ENCODE peak calls at places on chromosomes 13 and 19, in four cellular contexts. X is HepG2, H is HCT116, D is H1. S is an unnamed sample.

GRCh38 chr13:30193279-30194234 is 113.8 kb downstream of the KATNAL1 start:
- DNase-seq in X (no peak), H (no peak), D (no peak), S (no peak)

GRCh38 chr19:40508739-40509260 is 42.0 kb downstream of the SPTBN4 start:
- DNase-seq in X (no peak), H (no peak), D (no peak), S (no peak)

GRCh38 chr13:52921194-52921593 is 72.8 kb upstream of the PCDH8 start:
- DNase-seq in X (no peak), H (no peak), D (no peak), S (no peak)

GRCh38 chr19:35757231-35757748 is 461 bp upstream of the HSPB6 start:
- DNase-seq in X (peak; percentile 24), H (no peak), D (no peak), S (peak; percentile 48)

GRCh38 chr13:110683203-110683883 is 22.6 kb downstream of the CARS2 start:
- DNase-seq in X (peak; percentile 52), H (peak; percentile 8), D (no peak), S (no peak)

GRCh38 chr19:4345656-4346383 is 2.5 kb downstream of the MPND start:
- DNase-seq in X (no peak), H (no peak), D (no peak), S (no peak)

GRCh38 chr13:30033681-30034447 is 183.4 kb upstream of the UBL3 start:
- DNase-seq in X (no peak), H (no peak), D (no peak), S (no peak)

GRCh38 chr19:28213476-28214082 is 999.4 kb downstream of the UQCRFS1 start:
- DNase-seq in X (no peak), H (no peak), D (no peak), S (peak; percentile 22)

GRCh38 chr19:15623711-15624318 is 8.8 kb downstream of the CYP4F8 start:
- DNase-seq in X (no peak), H (no peak), D (no peak), S (peak; percentile 46)

GRCh38 chr13:114049626-114050101 is 75.8 kb upstream of the C13orf46 start:
- DNase-seq in X (no peak), H (no peak), D (no peak), S (no peak)

GRCh38 chr13:35839746-35840273 is 291.4 kb downstream of the DCLK1 start:
- DNase-seq in X (no peak), H (no peak), D (no peak), S (no peak)

GRCh38 chr13:114248011-114248410 is 13.3 kb downstream of the CDC16 start:
- DNase-seq in X (no peak), H (no peak), D (no peak), S (no peak)

GRCh38 chr19:41882568-41883462 is at the start of gene ARHGEF1:
- DNase-seq in X (no peak), H (no peak), D (no peak), S (peak; percentile 62)

GRCh38 chr13:106140476-106140875 is 395.0 kb downstream of the EFNB2 start:
- DNase-seq in X (no peak), H (no peak), D (no peak), S (no peak)

GRCh38 chr13:18959229-18959628 is 222.4 kb downstream of the TUBA3C start:
- DNase-seq in X (no peak), H (no peak), D (no peak), S (no peak)

GRCh38 chr13:96141032-96141431 is 51.1 kb downstream of the HS6ST3 start:
- DNase-seq in X (peak; percentile 20), H (no peak), D (no peak), S (peak; percentile 6)

GRCh38 chr13:96421314-96421713 is 331.4 kb downstream of the HS6ST3 start:
- DNase-seq in X (no peak), H (no peak), D (no peak), S (no peak)

GRCh38 chr13:100694722-100695644 is 20.4 kb upstream of the TMTC4 start:
- DNase-seq in X (peak; percentile 55), H (peak; percentile 60), D (peak; percentile 53), S (peak; percentile 72)

GRCh38 chr13:57630661-57631606 is 610 bp upstream of the PCDH17 start:
- DNase-seq in X (no peak), H (no peak), D (no peak), S (no peak)

GRCh38 chr13:112693831-112694497 is 4.1 kb downstream of the ATP11A start:
- DNase-seq in X (no peak), H (no peak), D (no peak), S (no peak)

GRCh38 chr13:98133949-98134348 is 8.9 kb upstream of the FARP1 start:
- DNase-seq in X (no peak), H (no peak), D (no peak), S (peak; percentile 10)

GRCh38 chr19:19744641-19745040 is 11.7 kb upstream of the ZNF14 start:
- DNase-seq in X (no peak), H (no peak), D (no peak), S (peak; percentile 4)

GRCh38 chr19:7772752-7773291 is 9.8 kb downstream of the CLEC4M start:
- DNase-seq in X (no peak), H (no peak), D (no peak), S (peak; percentile 19)

GRCh38 chr13:99308481-99309087 is 1.4 kb upstream of the GPR183 start:
- DNase-seq in X (no peak), H (no peak), D (no peak), S (no peak)

GRCh38 chr13:29756506-29756905 is 93.9 kb downstream of the UBL3 start:
- DNase-seq in X (no peak), H (no peak), D (no peak), S (no peak)

GRCh38 chr19:42424712-42425131 is 2.5 kb downstream of the LIPE start:
- DNase-seq in X (peak; percentile 27), H (no peak), D (no peak), S (no peak)

GRCh38 chr13:96781141-96781540 is 213.1 kb downstream of the OXGR1 start:
- DNase-seq in X (no peak), H (no peak), D (no peak), S (no peak)

GRCh38 chr13:30880756-30881155 is 25.3 kb upstream of the MEDAG start:
- DNase-seq in X (peak; percentile 37), H (no peak), D (no peak), S (no peak)

GRCh38 chr19:44927746-44928145 is 13.3 kb downstream of the APOC1 start:
- DNase-seq in X (no peak), H (no peak), D (no peak), S (no peak)

GRCh38 chr13:32726374-32727037 is 140.3 kb downstream of the PDS5B start:
- DNase-seq in X (no peak), H (no peak), D (no peak), S (no peak)

DNA sequence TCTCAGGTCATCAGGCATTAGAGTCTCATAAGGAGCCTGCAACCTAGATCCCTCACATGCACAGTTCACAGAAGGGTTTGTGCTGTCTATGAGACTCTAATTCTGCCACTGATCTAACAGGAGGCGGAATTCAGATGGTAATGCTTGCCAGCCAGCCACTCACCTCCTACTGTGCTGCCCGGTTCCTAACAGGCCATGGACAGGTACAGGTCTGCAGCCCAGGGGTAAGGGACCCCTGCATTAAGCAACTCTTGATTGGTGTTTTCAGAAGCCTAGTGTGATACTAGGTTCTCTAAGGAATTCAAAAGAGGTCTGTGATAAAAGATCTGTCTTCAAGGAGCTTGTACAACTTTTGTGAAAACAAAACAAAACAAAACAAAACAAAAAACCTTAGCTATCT is 31.1 kb downstream of the CAB39L start:
- DNase-seq in X (no peak), H (no peak), D (no peak), S (no peak)
- TF ChIP-seq FOSL1 in X (no peak), H (no peak), D (no peak), S (no peak)

GRCh38 chr13:93248627-93249047 is 22.0 kb downstream of the GPC6 start:
- DNase-seq in X (peak; percentile 92), H (no peak), D (no peak), S (peak; percentile 55)
- TF ChIP-seq YY1 in X (peak; percentile 75), H (no peak), D (peak; percentile 18), S (no peak)

DNA sequence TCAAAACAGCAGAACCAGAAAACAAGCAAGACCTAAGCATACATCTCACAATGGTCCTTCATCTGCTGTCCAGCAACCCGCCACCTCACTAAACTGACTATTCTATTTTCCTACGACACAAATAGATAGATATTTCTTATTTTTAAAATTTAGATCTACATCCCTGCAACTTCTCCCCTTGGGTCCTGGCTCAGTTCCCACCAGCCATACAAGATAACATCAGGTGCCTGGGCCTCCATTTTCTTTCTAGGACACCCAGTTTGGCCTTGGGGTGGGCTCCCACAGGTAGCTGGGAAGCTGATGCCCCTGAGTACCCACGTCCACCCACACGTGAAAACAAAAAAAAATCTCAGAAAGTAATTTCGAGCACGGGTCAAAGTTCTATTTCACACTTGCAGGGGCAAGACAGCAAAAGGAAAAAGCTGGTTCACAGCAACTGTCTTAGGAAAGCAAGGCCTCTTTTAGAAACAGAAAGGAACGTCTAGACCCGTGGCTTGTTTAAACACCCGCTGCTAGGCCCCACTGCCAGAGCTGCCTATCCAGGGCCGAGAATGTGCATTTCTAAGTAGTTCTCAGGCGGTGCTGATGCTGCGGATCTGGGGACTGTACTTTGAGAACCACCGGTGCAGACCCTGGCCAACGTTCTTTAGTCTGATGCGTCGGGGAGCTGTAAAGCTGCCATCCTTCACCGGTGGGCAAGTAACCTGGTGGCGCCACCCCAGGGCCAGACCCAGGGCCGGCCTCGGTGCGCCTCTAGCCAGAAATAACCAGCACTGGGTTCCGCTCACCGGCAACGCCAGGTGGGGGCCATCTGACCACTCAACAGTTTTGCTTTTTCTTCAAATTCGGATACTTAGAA is 47.3 kb downstream of the TGDS start:
- DNase-seq in X (peak; percentile 49), H (peak; percentile 40), D (peak; percentile 50), S (no peak)
- TF ChIP-seq FOSL1 in X (no peak), H (no peak), D (no peak), S (no peak)

DNA sequence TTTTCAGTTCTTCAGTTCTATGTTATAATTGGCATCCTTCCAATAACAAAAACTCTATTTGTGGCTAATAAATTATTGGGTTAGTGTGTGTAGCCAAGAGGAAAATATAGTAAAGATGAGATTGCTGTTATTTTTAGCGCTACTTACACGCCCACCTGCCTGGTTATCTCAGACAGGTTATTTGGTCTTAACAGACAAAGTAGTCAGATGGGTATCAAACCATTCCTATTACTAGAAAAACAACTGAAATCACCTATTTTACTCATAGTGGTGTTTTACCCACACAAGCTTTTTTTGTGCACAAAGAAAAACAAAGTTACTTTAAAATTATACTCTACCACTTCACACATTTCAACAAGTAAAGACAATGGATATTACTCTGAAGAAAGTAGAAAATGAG is 151.2 kb downstream of the TBC1D4 start:
- DNase-seq in X (no peak), H (no peak), D (no peak), S (no peak)
- TF ChIP-seq YY1 in X (no peak), H (no peak), D (no peak), S (no peak)